ENCODE peak calls at places on chromosomes 16 and 17, in ten cellular contexts. G is AG09319, W is GM23338, U is endothelial cell, R is heart right ventricle, H is GM13976, D is nephron progenitor cell, B is A673, P is osteoblast, F is pancreas. Y is an unnamed sample.

GRCh38 chr17:39455919-39456318 is 4.9 kb upstream of the MED1 start:
- DNase-seq in U (no peak), W (no peak), B (no peak), H (no peak), R (no peak), D (no peak), P (no peak), F (no peak), G (no peak), Y (no peak)

GRCh38 chr16:58337090-58337444 is 42.2 kb upstream of the PRSS54 start:
- DNase-seq in G (no peak), W (peak), P (peak), F (no peak), D (no peak), B (no peak), U (no peak), R (no peak), H (no peak), Y (no peak)

GRCh38 chr17:50803676-50804075 is 31.7 kb upstream of the WFIKKN2 start:
- DNase-seq in R (no peak), G (no peak), W (no peak), F (no peak), U (no peak), H (no peak), D (no peak), P (no peak), B (no peak), Y (no peak)

GRCh38 chr17:29299031-29299430 is 5.1 kb upstream of the NUFIP2 start:
- DNase-seq in R (no peak), U (no peak), G (no peak), W (no peak), F (no peak), H (no peak), P (no peak), B (no peak), D (no peak), Y (no peak)

GRCh38 chr16:57721765-57722499 is 13.6 kb upstream of the KATNB1 start:
- DNase-seq in F (peak), H (peak), U (no peak), R (no peak), G (no peak), W (no peak), P (no peak), D (no peak), B (no peak), Y (no peak)

GRCh38 chr17:43599835-43600234 is 53.7 kb upstream of the ETV4 start:
- DNase-seq in W (no peak), D (no peak), P (peak), B (peak), F (no peak), U (no peak), G (peak), H (no peak), R (no peak), Y (no peak)

GRCh38 chr17:60641810-60642220 is 35.8 kb upstream of the BCAS3 start:
- DNase-seq in D (peak), R (no peak), W (peak), U (peak), H (peak), P (peak), G (peak), F (no peak), B (peak), Y (peak)

GRCh38 chr16:66387817-66388332 is 21.4 kb downstream of the CDH5 start:
- DNase-seq in U (no peak), B (no peak), W (no peak), P (no peak), F (no peak), H (no peak), G (no peak), R (no peak), D (no peak), Y (no peak)

GRCh38 chr17:39663688-39664580 is 1.2 kb upstream of the TCAP start:
- DNase-seq in P (peak), H (no peak), W (peak), B (no peak), F (no peak), U (peak), R (peak), D (peak), G (no peak), Y (no peak)

GRCh38 chr17:7572338-7572587 is 7.2 kb upstream of the CD68 start:
- DNase-seq in B (no peak), H (no peak), U (no peak), W (no peak), D (no peak), P (no peak), F (no peak), R (no peak), G (no peak), Y (no peak)

GRCh38 chr16:27287051-27287811 is 18.7 kb upstream of the NSMCE1 start:
- DNase-seq in F (no peak), P (no peak), G (no peak), W (no peak), R (no peak), B (no peak), D (no peak), H (no peak), U (no peak), Y (no peak)

DNA sequence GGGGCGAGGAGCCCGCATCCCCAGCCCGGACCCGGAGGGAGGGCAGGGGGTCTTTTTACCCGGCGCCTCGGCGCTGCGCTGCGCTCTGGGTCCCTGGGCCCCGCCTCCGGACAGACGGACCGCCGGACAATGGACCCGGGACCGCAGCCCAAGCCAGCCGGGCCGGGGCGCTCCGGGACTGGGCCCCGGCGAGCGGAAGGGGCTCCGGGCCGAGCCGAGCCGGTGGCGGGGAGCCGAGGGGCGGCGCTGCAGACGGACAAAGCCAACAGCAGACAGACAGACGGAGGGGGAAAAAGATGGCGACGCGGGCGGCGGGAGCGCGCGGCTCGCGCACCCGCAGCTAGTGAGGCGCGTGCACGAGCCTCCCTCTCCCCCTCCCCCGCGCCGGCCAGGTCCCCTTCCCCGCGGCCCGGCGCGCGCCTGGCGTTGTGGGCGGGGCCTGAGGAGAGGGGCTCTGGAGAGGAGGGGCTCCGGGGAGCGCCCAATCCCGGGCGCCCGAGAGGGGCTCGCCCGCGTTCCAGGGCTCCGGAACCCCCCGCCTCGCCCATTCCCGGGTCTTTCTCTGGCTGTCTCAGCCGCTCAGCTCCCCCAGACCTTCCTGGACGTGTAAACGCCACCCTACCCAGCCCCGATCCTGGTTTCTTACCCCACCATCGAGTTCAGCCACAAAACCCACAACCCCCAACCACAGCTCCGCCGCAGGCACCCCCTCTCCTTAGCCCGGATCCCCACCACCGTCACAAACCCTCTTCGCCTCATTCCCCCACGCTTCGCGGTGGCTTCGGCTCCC is at the start of gene ZNF821:
- DNase-seq in G (no peak), P (peak), B (peak), H (peak), F (peak), W (peak), R (peak), U (peak), D (peak), Y (peak)
- TF ChIP-seq CTCF in G (peak), P (no peak), B (no peak), H (no peak), F (peak), W (peak), R (peak), U (peak), D (peak), Y (no peak)

GRCh38 chr17:78412403-78412802 is 34.0 kb downstream of the PGS1 start:
- DNase-seq in H (peak), G (no peak), B (no peak), D (no peak), W (peak), R (no peak), F (no peak), P (peak), U (no peak), Y (no peak)
- TF ChIP-seq CTCF in H (peak), G (peak), B (peak), D (peak), W (peak), R (peak), F (no peak), P (peak), U (no peak), Y (peak)

GRCh38 chr16:72846594-72846993 is 201.3 kb downstream of the ZFHX3 start:
- DNase-seq in W (no peak), B (no peak), U (no peak), D (no peak), G (no peak), R (no peak), P (peak), F (no peak), H (no peak), Y (no peak)

GRCh38 chr16:72845322-72846020 is 202.5 kb downstream of the ZFHX3 start:
- DNase-seq in G (no peak), B (no peak), H (no peak), U (no peak), P (peak), D (no peak), W (no peak), R (no peak), F (no peak), Y (no peak)

GRCh38 chr16:72848045-72848410 is 199.9 kb downstream of the ZFHX3 start:
- DNase-seq in F (no peak), W (no peak), H (no peak), U (no peak), G (no peak), P (no peak), B (no peak), D (no peak), R (no peak), Y (no peak)

GRCh38 chr16:72848759-72849664 is 198.9 kb downstream of the ZFHX3 start:
- DNase-seq in D (peak), W (no peak), B (peak), G (peak), U (no peak), R (peak), H (no peak), P (peak), F (peak), Y (no peak)

DNA sequence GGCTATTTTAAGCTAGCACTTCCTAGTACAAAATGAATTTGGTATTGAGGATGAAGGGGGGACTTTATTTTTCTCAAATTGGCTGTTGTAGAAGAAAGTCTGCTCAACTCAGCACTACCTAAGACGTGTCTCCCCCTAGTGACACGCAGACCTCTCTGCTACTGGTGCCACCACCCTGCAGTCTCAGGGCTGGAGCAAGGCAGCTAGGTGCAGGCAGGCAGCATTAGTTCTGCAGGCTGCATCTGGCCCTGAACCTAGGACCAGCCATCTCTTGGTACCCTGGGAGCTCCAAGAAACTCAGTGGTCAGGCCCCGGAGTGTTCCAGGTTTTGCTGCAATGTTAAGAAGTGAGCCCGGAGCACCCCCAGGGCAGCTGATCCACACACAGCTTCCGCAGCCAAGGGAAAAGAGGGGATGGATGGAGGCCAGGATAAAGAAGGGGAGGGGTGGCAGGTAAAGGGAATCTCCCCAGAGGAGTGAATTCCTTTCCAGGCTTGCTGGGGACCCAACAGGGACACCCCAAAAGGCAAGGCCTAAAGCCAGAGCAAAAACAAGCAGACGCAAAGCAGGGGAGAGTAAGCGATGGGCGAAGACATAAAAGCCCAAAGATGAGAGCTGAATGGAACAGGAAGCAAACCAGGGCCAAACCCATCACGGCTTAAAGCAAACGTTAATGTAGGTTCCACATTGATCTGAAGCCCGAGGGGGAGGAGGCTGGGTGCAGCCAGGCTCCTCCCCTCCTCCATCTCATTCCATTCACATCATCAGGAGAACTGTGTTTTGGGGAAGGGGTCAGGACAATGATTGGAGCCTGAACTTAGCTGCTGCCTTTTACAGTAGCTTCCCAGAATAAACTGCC is 200.5 kb downstream of the ZFHX3 start:
- DNase-seq in P (no peak), F (no peak), R (no peak), W (peak), B (peak), H (peak), D (no peak), G (no peak), U (peak), Y (peak)
- TF ChIP-seq CTCF in P (peak), F (no peak), R (peak), W (peak), B (peak), H (peak), D (peak), G (peak), U (no peak), Y (peak)

DNA sequence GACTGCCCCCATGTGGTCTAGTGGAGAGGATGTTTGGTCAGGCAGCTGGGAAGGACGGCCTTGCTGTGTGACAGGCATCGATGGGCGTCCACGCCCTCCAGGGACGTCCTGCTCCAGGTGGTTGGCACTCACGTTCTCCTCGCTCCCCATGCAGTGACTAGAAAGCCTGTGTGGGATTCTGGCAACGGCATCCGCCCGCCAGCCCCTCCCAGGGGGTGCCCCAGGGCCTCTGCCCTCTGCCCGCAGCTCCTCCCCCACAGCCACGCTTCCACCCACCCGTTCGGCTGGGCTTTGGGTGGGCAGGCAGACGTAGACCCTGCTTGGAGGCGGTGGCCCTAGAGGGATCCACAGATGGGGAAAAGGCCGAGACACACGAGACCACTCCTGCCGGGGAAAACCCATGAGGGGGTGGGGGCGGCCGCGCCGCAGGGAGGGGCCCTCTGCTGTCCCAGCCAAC is 4.7 kb upstream of the IL17C start:
- DNase-seq in G (no peak), B (no peak), P (peak), W (peak), H (peak), R (peak), U (peak), F (peak), D (peak), Y (peak)
- TF ChIP-seq CTCF in G (peak), B (no peak), P (peak), W (peak), H (peak), R (peak), U (no peak), F (no peak), D (peak), Y (no peak)

DNA sequence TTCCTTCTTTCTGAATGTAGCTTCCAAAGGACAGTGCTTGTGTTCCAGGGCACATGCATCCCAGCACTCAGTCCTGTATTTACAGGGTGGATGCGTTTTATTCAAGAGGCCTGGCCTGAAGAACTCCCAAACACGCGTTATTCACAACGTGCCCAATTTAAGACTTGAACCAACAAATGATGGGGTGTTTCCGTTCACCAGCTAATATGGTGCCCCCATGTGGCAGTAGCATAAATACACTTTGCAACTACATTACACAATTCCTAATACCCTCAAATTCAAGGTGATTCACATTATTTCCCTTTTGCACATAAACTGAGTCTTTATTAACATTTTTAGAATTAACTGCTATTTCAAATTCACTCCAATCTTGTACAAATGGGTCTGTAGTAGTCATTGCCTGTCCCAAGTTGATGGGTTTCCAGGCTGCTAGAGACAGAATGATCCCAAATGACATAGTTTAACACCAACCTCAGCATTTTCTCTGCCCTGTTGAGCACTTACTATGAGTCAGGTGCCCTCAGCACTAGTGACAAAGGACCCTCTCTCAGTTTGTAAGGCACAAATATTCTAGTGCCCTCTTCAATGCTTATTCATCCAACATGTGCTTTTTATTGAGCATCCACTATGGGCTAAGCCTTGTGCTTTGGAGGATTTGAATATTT is 26.9 kb downstream of the HSD17B2 start:
- DNase-seq in U (peak), R (no peak), H (peak), P (no peak), F (no peak), B (peak), W (peak), G (no peak), D (no peak), Y (peak)
- TF ChIP-seq CTCF in U (peak), R (peak), H (peak), P (peak), F (no peak), B (peak), W (peak), G (peak), D (peak), Y (peak)

GRCh38 chr17:72145972-72146755 is 25.3 kb downstream of the SOX9 start:
- DNase-seq in P (no peak), G (no peak), D (no peak), R (no peak), B (no peak), U (no peak), H (no peak), W (no peak), F (no peak), Y (no peak)
- TF ChIP-seq CTCF in P (peak), G (no peak), D (no peak), R (no peak), B (no peak), U (no peak), H (no peak), W (no peak), F (no peak), Y (no peak)

GRCh38 chr17:21374455-21375161 is 1.5 kb upstream of the KCNJ12 start:
- DNase-seq in H (no peak), P (no peak), R (no peak), B (peak), G (no peak), D (no peak), F (no peak), W (no peak), U (no peak), Y (no peak)
- TF ChIP-seq CTCF in H (no peak), P (no peak), R (no peak), B (no peak), G (no peak), D (no peak), F (no peak), W (peak), U (no peak), Y (no peak)

GRCh38 chr16:70808371-70808770 is 7.4 kb upstream of the VAC14 start:
- DNase-seq in D (no peak), U (no peak), W (no peak), R (no peak), H (no peak), F (no peak), P (no peak), B (peak), G (no peak), Y (no peak)
- TF ChIP-seq CTCF in D (no peak), U (no peak), W (peak), R (no peak), H (no peak), F (no peak), P (peak), B (peak), G (no peak), Y (no peak)

GRCh38 chr16:3190949-3191353 is 2.9 kb downstream of the OR1F1 start:
- DNase-seq in B (no peak), H (no peak), R (no peak), D (no peak), G (no peak), F (no peak), U (no peak), P (no peak), W (no peak), Y (peak)

GRCh38 chr16:3187798-3188674 is at the start of gene OR1F1:
- DNase-seq in R (no peak), F (no peak), W (peak), P (peak), G (no peak), U (no peak), D (peak), H (peak), B (peak), Y (peak)

GRCh38 chr16:3189869-3190268 is 1.9 kb downstream of the OR1F1 start:
- DNase-seq in F (no peak), G (no peak), D (no peak), H (no peak), U (no peak), R (no peak), B (no peak), P (no peak), W (no peak), Y (no peak)

GRCh38 chr16:3188675-3188924 is 596 bp downstream of the OR1F1 start:
- DNase-seq in F (no peak), R (no peak), G (no peak), W (no peak), D (no peak), H (no peak), P (no peak), U (no peak), B (no peak), Y (no peak)

GRCh38 chr16:3188925-3189825 is 1.2 kb downstream of the OR1F1 start:
- DNase-seq in D (peak), F (no peak), H (peak), P (peak), R (no peak), U (peak), G (no peak), W (peak), B (peak), Y (peak)
- TF ChIP-seq CTCF in D (no peak), F (no peak), H (no peak), P (no peak), R (no peak), U (no peak), G (no peak), W (no peak), B (no peak), Y (no peak)

Y was measured in GM20000.